ENCODE peak calls at places on chromosome 11, in nine cellular contexts. One of them, this sample, is unnamed.
A peak's percentile ranks its signal among the peaks of the same experiment; 100 is the strongest.

GRCh38 chr11:123020968-123021367 is 39.3 kb upstream of the BSX start:
- DNase-seq in spleen: no peak
- DNase-seq in suprapubic skin: no peak
- DNase-seq in mesothelial cell of epicardium: no peak
- DNase-seq in RWPE1: peak; percentile 60
- DNase-seq in cardiac muscle cell: peak; percentile 74
- DNase-seq in adrenal gland: peak; percentile 36
- DNase-seq in GM10248: peak; percentile 77
- DNase-seq in upper lobe of right lung: peak; percentile 65
- DNase-seq in this sample: no peak

GRCh38 chr11:35662061-35662648 is 420 bp upstream of the TRIM44 start:
- DNase-seq in spleen: no peak
- DNase-seq in suprapubic skin: no peak
- DNase-seq in mesothelial cell of epicardium: no peak
- DNase-seq in RWPE1: peak; percentile 17
- DNase-seq in cardiac muscle cell: no peak
- DNase-seq in adrenal gland: no peak
- DNase-seq in GM10248: peak; percentile 33
- DNase-seq in upper lobe of right lung: no peak
- DNase-seq in this sample: no peak

GRCh38 chr11:3232956-3233355 is 739 bp upstream of the MRGPRE start:
- DNase-seq in spleen: no peak
- DNase-seq in suprapubic skin: no peak
- DNase-seq in mesothelial cell of epicardium: no peak
- DNase-seq in RWPE1: no peak
- DNase-seq in cardiac muscle cell: no peak
- DNase-seq in adrenal gland: no peak
- DNase-seq in GM10248: no peak
- DNase-seq in upper lobe of right lung: no peak
- DNase-seq in this sample: peak; percentile 70

GRCh38 chr11:86186420-86186819 is 58.1 kb upstream of the EED start:
- DNase-seq in spleen: no peak
- DNase-seq in suprapubic skin: no peak
- DNase-seq in mesothelial cell of epicardium: no peak
- DNase-seq in RWPE1: no peak
- DNase-seq in cardiac muscle cell: no peak
- DNase-seq in adrenal gland: no peak
- DNase-seq in GM10248: no peak
- DNase-seq in upper lobe of right lung: no peak
- DNase-seq in this sample: no peak

GRCh38 chr11:129215506-129216245 is 23.6 kb upstream of the ARHGAP32 start:
- DNase-seq in spleen: no peak
- DNase-seq in suprapubic skin: no peak
- DNase-seq in mesothelial cell of epicardium: no peak
- DNase-seq in RWPE1: no peak
- DNase-seq in cardiac muscle cell: no peak
- DNase-seq in adrenal gland: no peak
- DNase-seq in GM10248: no peak
- DNase-seq in upper lobe of right lung: no peak
- DNase-seq in this sample: no peak

GRCh38 chr11:33543823-33544222 is 156.8 kb downstream of the C11orf91 start:
- DNase-seq in spleen: no peak
- DNase-seq in suprapubic skin: no peak
- DNase-seq in mesothelial cell of epicardium: no peak
- DNase-seq in RWPE1: no peak
- DNase-seq in cardiac muscle cell: no peak
- DNase-seq in adrenal gland: no peak
- DNase-seq in GM10248: no peak
- DNase-seq in upper lobe of right lung: no peak
- DNase-seq in this sample: no peak

GRCh38 chr11:96272542-96273306 is 70.3 kb downstream of the MAML2 start:
- DNase-seq in spleen: no peak
- DNase-seq in suprapubic skin: no peak
- DNase-seq in mesothelial cell of epicardium: no peak
- DNase-seq in RWPE1: no peak
- DNase-seq in cardiac muscle cell: peak; percentile 50
- DNase-seq in adrenal gland: no peak
- DNase-seq in GM10248: no peak
- DNase-seq in upper lobe of right lung: no peak
- DNase-seq in this sample: no peak

GRCh38 chr11:16607675-16608644 is 130.5 kb upstream of the C11orf58 start:
- DNase-seq in spleen: peak; percentile 71
- DNase-seq in suprapubic skin: peak; percentile 68
- DNase-seq in mesothelial cell of epicardium: peak; percentile 49
- DNase-seq in RWPE1: peak; percentile 55
- DNase-seq in cardiac muscle cell: peak; percentile 77
- DNase-seq in adrenal gland: peak; percentile 76
- DNase-seq in GM10248: peak; percentile 10
- DNase-seq in upper lobe of right lung: peak; percentile 74
- DNase-seq in this sample: no peak

GRCh38 chr11:126879516-126879915 is 121.1 kb downstream of the KIRREL3 start:
- DNase-seq in spleen: no peak
- DNase-seq in suprapubic skin: no peak
- DNase-seq in mesothelial cell of epicardium: no peak
- DNase-seq in RWPE1: no peak
- DNase-seq in cardiac muscle cell: no peak
- DNase-seq in adrenal gland: no peak
- DNase-seq in GM10248: no peak
- DNase-seq in upper lobe of right lung: no peak
- DNase-seq in this sample: no peak

GRCh38 chr11:57498540-57498939 is 17.0 kb downstream of the SLC43A1 start:
- DNase-seq in spleen: no peak
- DNase-seq in suprapubic skin: no peak
- DNase-seq in mesothelial cell of epicardium: no peak
- DNase-seq in RWPE1: no peak
- DNase-seq in cardiac muscle cell: no peak
- DNase-seq in adrenal gland: peak; percentile 72
- DNase-seq in GM10248: no peak
- DNase-seq in upper lobe of right lung: no peak
- DNase-seq in this sample: no peak

GRCh38 chr11:118933486-118933885 is 7.8 kb upstream of the BCL9L start:
- DNase-seq in spleen: no peak
- DNase-seq in suprapubic skin: no peak
- DNase-seq in mesothelial cell of epicardium: no peak
- DNase-seq in RWPE1: no peak
- DNase-seq in cardiac muscle cell: peak; percentile 29
- DNase-seq in adrenal gland: no peak
- DNase-seq in GM10248: no peak
- DNase-seq in upper lobe of right lung: no peak
- DNase-seq in this sample: no peak

GRCh38 chr11:6531267-6531752 is 34.2 kb downstream of the DNHD1 start:
- DNase-seq in spleen: no peak
- DNase-seq in suprapubic skin: no peak
- DNase-seq in mesothelial cell of epicardium: no peak
- DNase-seq in RWPE1: peak; percentile 62
- DNase-seq in cardiac muscle cell: peak; percentile 64
- DNase-seq in adrenal gland: peak; percentile 38
- DNase-seq in GM10248: peak; percentile 53
- DNase-seq in upper lobe of right lung: no peak
- DNase-seq in this sample: no peak

DNA sequence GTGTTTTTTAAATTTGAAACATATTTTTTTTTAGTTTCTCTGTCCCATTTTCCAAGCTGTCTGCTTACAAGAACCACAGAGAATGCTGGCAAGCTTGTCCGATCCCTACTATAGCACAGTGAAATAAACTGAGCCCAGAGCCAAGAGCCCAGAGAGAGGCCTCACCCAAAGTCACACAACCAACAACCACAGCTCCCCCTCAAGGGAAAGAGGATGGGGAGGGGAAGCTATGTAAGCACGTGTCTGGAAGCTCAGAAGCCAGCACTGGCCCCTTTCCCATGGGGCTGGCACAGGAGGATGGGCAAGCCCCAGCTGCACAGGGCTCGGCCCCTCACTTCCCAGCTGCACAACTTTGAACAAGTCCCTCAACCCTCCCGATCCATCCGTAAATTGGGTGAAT is 3.2 kb upstream of the SART1 start:
- DNase-seq in spleen: no peak
- DNase-seq in suprapubic skin: no peak
- DNase-seq in mesothelial cell of epicardium: no peak
- DNase-seq in RWPE1: no peak
- DNase-seq in cardiac muscle cell: no peak
- DNase-seq in adrenal gland: no peak
- DNase-seq in GM10248: no peak
- DNase-seq in upper lobe of right lung: no peak
- DNase-seq in this sample: no peak
- TF ChIP-seq CTCF in spleen: no peak
- TF ChIP-seq CTCF in suprapubic skin: no peak
- TF ChIP-seq CTCF in mesothelial cell of epicardium: no peak
- TF ChIP-seq CTCF in RWPE1: no peak
- TF ChIP-seq CTCF in cardiac muscle cell: no peak
- TF ChIP-seq CTCF in adrenal gland: no peak
- TF ChIP-seq CTCF in GM10248: no peak
- TF ChIP-seq CTCF in upper lobe of right lung: no peak
- TF ChIP-seq CTCF in this sample: no peak

DNA sequence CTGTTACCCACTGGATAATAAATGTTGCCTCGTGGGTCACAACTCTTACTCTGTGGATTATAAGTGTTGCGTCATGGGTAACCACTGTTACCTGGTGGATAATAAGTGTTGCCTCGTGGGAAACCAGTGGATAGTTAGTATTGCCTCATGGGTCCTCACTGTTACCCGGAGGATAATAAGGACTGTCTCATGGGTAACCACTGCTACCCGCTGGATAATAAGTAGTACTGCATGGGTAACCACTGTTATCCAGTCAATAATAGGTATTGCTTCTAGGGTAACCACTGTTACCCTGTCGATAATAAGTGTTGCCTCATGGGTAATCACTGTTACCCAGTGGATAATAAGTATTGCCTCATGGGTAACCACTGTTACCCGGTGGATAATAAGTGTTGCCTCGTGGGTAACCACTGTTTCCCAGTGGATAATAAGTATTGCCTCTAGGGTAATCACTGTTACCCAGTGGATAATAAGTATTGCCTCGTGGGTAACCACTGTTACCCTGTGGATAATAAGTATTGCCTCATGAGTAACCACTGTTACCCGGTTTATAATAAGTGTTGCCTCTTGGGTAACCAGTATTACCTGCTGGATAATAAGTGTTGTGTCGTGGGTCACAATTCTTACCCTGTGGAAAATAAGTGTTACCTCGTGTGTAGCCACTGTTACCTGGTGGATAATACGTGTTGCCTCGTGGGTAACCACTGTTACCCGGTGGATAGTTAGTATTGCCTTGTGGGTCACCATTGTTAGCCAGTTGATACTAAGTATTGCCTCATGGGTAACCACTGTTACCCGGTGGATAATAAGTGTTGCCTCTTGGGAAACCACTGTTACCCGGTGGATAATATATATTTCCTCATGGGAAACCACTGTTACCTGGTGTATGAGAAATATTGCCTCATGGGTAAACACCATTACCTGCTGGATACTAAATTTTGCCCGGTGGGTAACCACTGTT is 15.7 kb upstream of the NXPE4 start:
- DNase-seq in spleen: no peak
- DNase-seq in suprapubic skin: no peak
- DNase-seq in mesothelial cell of epicardium: no peak
- DNase-seq in RWPE1: no peak
- DNase-seq in cardiac muscle cell: peak; percentile 19
- DNase-seq in adrenal gland: peak; percentile 2
- DNase-seq in GM10248: no peak
- DNase-seq in upper lobe of right lung: no peak
- DNase-seq in this sample: no peak
- TF ChIP-seq CTCF in spleen: no peak
- TF ChIP-seq CTCF in suprapubic skin: peak; percentile 11
- TF ChIP-seq CTCF in mesothelial cell of epicardium: no peak
- TF ChIP-seq CTCF in RWPE1: no peak
- TF ChIP-seq CTCF in cardiac muscle cell: no peak
- TF ChIP-seq CTCF in adrenal gland: no peak
- TF ChIP-seq CTCF in GM10248: no peak
- TF ChIP-seq CTCF in upper lobe of right lung: peak; percentile 13
- TF ChIP-seq CTCF in this sample: no peak

DNA sequence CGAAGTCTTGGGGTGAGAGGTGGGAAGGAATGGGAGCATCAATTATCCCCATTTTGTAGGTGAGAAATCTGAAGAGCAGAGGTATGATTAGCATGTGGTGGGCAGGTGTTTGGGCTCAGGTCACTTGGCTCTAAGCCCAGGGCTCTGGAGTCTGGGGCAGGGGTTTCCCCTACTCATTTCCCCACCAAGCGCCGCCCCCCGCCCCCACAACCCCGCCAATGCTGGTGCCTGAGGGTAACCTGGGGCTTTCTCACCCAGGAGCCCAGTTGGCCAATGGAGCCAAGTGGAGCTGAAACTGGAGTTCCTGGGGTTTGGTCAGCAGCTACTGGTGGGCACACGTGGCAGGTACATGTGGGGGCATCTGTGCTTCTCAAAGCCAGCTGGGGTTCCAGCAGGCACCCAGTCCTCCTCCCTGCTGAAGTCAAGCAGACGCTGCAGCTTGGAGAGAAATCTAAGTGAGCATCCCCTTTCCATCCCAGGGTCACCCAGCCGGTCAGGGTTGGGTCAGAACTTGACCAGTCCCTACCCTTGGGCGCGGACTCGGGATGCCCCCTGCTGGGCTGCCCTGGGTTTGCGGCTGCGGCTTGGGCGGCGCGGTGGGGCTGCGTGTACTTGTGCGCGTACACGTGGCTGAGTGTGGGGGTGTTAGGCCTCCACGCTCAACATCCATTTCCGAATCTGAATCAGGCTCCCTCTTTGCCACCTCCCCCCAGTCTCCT is 1.6 kb upstream of the CHRM1 start:
- DNase-seq in spleen: no peak
- DNase-seq in suprapubic skin: no peak
- DNase-seq in mesothelial cell of epicardium: no peak
- DNase-seq in RWPE1: no peak
- DNase-seq in cardiac muscle cell: peak; percentile 30
- DNase-seq in adrenal gland: no peak
- DNase-seq in GM10248: peak; percentile 76
- DNase-seq in upper lobe of right lung: peak; percentile 65
- DNase-seq in this sample: no peak
- TF ChIP-seq CTCF in spleen: no peak
- TF ChIP-seq CTCF in suprapubic skin: peak; percentile 15
- TF ChIP-seq CTCF in mesothelial cell of epicardium: no peak
- TF ChIP-seq CTCF in RWPE1: no peak
- TF ChIP-seq CTCF in cardiac muscle cell: peak; percentile 63
- TF ChIP-seq CTCF in adrenal gland: no peak
- TF ChIP-seq CTCF in GM10248: peak; percentile 23
- TF ChIP-seq CTCF in upper lobe of right lung: peak; percentile 26
- TF ChIP-seq CTCF in this sample: peak; percentile 20

DNA sequence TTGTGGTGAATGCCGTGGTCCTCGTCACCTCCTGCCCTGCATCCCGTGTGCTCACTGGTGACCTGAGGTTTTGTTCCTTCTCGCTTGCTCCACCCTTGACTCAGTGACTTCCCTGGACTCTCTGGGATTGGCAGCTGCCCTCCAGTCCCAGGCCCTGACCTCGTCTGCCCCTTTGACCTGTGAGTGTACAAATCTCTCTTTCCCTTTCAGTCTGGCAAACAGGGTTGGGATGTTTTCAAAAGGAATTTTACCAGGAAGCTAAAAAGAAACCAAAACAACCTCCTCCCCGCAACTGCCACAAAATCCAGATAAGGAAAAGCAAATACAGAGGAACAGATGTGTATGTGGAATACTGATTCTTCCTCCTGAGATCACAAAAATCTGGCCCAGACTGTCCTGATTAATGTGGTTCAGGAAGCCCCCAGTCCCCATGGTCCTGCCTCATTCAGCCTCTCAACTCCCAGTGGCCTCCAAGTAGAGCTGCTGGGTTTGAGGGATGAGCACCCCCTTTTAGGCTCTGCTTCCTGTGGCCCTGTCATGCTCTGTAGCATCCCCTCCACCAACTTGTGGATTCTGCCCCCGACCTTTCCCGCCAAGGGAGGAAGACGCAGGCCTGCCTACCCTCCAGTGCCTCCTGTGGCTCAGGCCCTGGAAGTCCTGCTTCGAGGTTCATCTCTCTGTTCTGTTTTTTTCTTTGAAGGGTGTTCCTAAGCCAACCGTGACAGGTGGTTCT is 15.2 kb downstream of the ROBO4 start:
- DNase-seq in spleen: no peak
- DNase-seq in suprapubic skin: no peak
- DNase-seq in mesothelial cell of epicardium: no peak
- DNase-seq in RWPE1: no peak
- DNase-seq in cardiac muscle cell: peak; percentile 51
- DNase-seq in adrenal gland: peak; percentile 72
- DNase-seq in GM10248: no peak
- DNase-seq in upper lobe of right lung: no peak
- DNase-seq in this sample: no peak
- TF ChIP-seq CTCF in spleen: no peak
- TF ChIP-seq CTCF in suprapubic skin: no peak
- TF ChIP-seq CTCF in mesothelial cell of epicardium: no peak
- TF ChIP-seq CTCF in RWPE1: no peak
- TF ChIP-seq CTCF in cardiac muscle cell: no peak
- TF ChIP-seq CTCF in adrenal gland: no peak
- TF ChIP-seq CTCF in GM10248: no peak
- TF ChIP-seq CTCF in upper lobe of right lung: no peak
- TF ChIP-seq CTCF in this sample: no peak

This sample was measured in osteocyte.